ENCODE peak calls at places on chromosome 4, in four cellular contexts. Y, Q, W and K are unnamed samples.
A peak's percentile ranks its signal among the peaks of the same experiment; 100 is the strongest.

GRCh38 chr4:152454398-152455011 is 81.4 kb downstream of the FBXW7 start:
- DNase-seq in Y (peak; percentile 46), Q (no peak), W (no peak), K (no peak)

GRCh38 chr4:65014078-65014477 is 604.8 kb upstream of the TECRL start:
- DNase-seq in Q (no peak), W (no peak), Y (no peak), K (no peak)

GRCh38 chr4:134388351-134388750 is 186.8 kb upstream of the PABPC4L start:
- DNase-seq in W (no peak), Y (no peak), Q (no peak), K (no peak)

GRCh38 chr4:127844605-127845116 is 36.0 kb upstream of the PLK4 start:
- DNase-seq in Q (no peak), W (no peak), Y (peak; percentile 12), K (no peak)

GRCh38 chr4:28518781-28519180 is 1658.1 kb downstream of the STIM2 start:
- DNase-seq in W (no peak), Q (no peak), Y (peak; percentile 76), K (no peak)

GRCh38 chr4:75432683-75433082 is 81.5 kb downstream of the RCHY1 start:
- DNase-seq in W (no peak), Q (no peak), Y (peak; percentile 7), K (no peak)

GRCh38 chr4:151887151-151887815 is 126.5 kb upstream of the GATB start:
- DNase-seq in Y (no peak), Q (no peak), W (no peak), K (no peak)

GRCh38 chr4:88147799-88148217 is 10.6 kb downstream of the ABCG2 start:
- DNase-seq in Y (no peak), W (no peak), Q (no peak), K (no peak)

GRCh38 chr4:121938282-121939092 is 13.4 kb downstream of the TRPC3 start:
- DNase-seq in Q (no peak), Y (peak; percentile 12), W (no peak), K (no peak)

GRCh38 chr4:152696764-152697250 is 17.0 kb upstream of the TMEM154 start:
- DNase-seq in W (no peak), Q (no peak), Y (peak; percentile 65), K (peak; percentile 80)

GRCh38 chr4:157992038-157992706 is 180.7 kb downstream of the GASK1B start:
- DNase-seq in Y (peak; percentile 77), W (no peak), Q (peak; percentile 30), K (peak; percentile 15)

GRCh38 chr4:152629908-152630307 is 49.9 kb downstream of the TMEM154 start:
- DNase-seq in Q (no peak), Y (no peak), W (no peak), K (no peak)

GRCh38 chr4:100299019-100299418 is 108.8 kb upstream of the DDIT4L start:
- DNase-seq in Q (peak; percentile 43), Y (peak; percentile 96), W (no peak), K (no peak)

GRCh38 chr4:33930497-33930896 is 2313.8 kb downstream of the ARAP2 start:
- DNase-seq in Y (no peak), W (no peak), Q (no peak), K (no peak)

GRCh38 chr4:48785302-48785701 is 5.2 kb upstream of the FRYL start:
- DNase-seq in W (no peak), Y (no peak), Q (no peak), K (no peak)

GRCh38 chr4:107862658-107863057 is 37.9 kb downstream of the SGMS2 start:
- DNase-seq in W (no peak), Q (no peak), Y (peak; percentile 63), K (no peak)

GRCh38 chr4:17667253-17667652 is 52.8 kb downstream of the MED28 start:
- DNase-seq in W (no peak), Q (no peak), Y (no peak), K (no peak)

GRCh38 chr4:186624951-186625350 is 69.6 kb upstream of the MTNR1A start:
- DNase-seq in Y (peak; percentile 87), Q (no peak), W (no peak), K (no peak)

GRCh38 chr4:185305979-185306442 is 89.7 kb downstream of the LRP2BP start:
- DNase-seq in Y (peak; percentile 97), Q (no peak), W (no peak), K (no peak)

GRCh38 chr4:133694416-133694815 is 507.2 kb downstream of the PABPC4L start:
- DNase-seq in Q (no peak), Y (no peak), W (no peak), K (no peak)

GRCh38 chr4:28788929-28789490 is 1928.4 kb downstream of the STIM2 start:
- DNase-seq in W (no peak), Y (no peak), Q (no peak), K (no peak)

GRCh38 chr4:183130328-183131155 is 31.5 kb downstream of the WWC2 start:
- DNase-seq in Y (peak; percentile 52), W (no peak), Q (no peak), K (no peak)

GRCh38 chr4:79897174-79897573 is 175.9 kb downstream of the ANTXR2 start:
- DNase-seq in W (no peak), Q (no peak), Y (no peak), K (no peak)

GRCh38 chr4:2734618-2735017 is 21.5 kb downstream of the TNIP2 start:
- DNase-seq in W (no peak), Q (no peak), Y (no peak), K (no peak)

GRCh38 chr4:110735691-110736090 is 112.8 kb upstream of the PITX2 start:
- DNase-seq in Y (peak; percentile 33), Q (no peak), W (no peak), K (no peak)

GRCh38 chr4:113707013-113707412 is 54.5 kb downstream of the CAMK2D start:
- DNase-seq in Y (peak; percentile 74), Q (no peak), W (no peak), K (no peak)

GRCh38 chr4:78145622-78146021 is 88.5 kb downstream of the FRAS1 start:
- DNase-seq in W (no peak), Q (no peak), Y (no peak), K (no peak)

GRCh38 chr4:138327334-138327733 is 85.2 kb upstream of the SLC7A11 start:
- DNase-seq in Y (no peak), W (no peak), Q (no peak), K (no peak)

GRCh38 chr4:7004331-7004730 is 38.8 kb upstream of the TADA2B start:
- DNase-seq in Y (no peak), Q (no peak), W (no peak), K (no peak)
- H3K4me3 ChIP-seq in Y (no peak overlapping the region), Q (no peak overlapping the region), W (no peak overlapping the region), K (no peak overlapping the region)

GRCh38 chr4:25123236-25123635 is 37.0 kb downstream of the SEPSECS start:
- DNase-seq in W (no peak), Y (no peak), Q (no peak), K (no peak)
- H3K4me1 ChIP-seq in W (no peaks in the 10 kb centered on the region), Y (no peaks in the 10 kb centered on the region), Q (no peaks in the 10 kb centered on the region), K (no peaks in the 10 kb centered on the region)

GRCh38 chr4:94455081-94455480 is 3.3 kb downstream of the PDLIM5 start:
- DNase-seq in W (peak; percentile 88), Y (peak; percentile 88), Q (no peak), K (no peak)
- H3K4me3 ChIP-seq in W (peak overlapping the region; percentile 98), Y (no peak overlapping the region), Q (peak overlapping the region; percentile 92), K (no peak overlapping the region)

DNA sequence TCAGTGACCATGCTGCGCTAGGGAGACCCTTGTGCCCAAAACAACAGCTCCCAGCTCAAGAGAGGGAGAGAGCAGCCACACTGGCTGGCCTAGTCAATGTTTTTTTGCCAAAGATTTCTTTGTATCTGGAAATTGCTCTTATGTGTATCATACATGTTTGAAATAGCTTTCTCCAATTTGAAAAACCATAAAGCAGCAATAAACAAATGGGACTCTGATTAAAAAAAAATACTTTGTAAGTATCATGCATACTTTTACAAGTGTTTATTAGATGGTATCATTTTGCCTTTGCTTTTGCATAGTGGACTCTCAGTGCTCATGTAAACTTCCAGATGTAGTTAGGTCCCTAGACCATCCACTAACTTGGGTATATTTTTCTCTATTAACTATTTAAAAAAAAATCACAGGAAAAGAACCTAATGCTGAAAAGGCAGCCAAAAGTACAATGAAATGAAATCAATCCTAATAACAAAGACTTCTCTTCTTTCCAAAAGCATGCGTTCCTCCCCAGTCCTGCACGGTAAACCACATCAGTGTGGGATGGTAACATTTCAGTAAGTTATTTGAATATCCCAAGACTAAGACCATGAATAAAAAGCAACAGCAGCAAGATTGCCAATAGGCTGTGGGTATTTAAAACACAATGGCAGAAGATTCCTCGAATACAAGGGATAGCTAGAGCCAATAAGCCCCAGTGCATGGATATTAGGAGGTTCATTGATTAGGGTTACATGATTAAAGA is 117.6 kb downstream of the PALLD start:
- DNase-seq in Q (no peak), W (no peak), Y (peak; percentile 54), K (no peak)
- H3K4me1 ChIP-seq in Q (peaks cover 1% of the 10 kb centered on the region), W (no peaks in the 10 kb centered on the region), Y (peaks cover 36% of the 10 kb centered on the region), K (no peaks in the 10 kb centered on the region)